ENCODE peak calls at places on chromosomes 13 and 19, in seven cellular contexts. D is naive thymus-derived CD4-positive, alpha-beta T cell; L is ovary; K is heart right ventricle; W is left lung; F is breast epithelium; E is IMR-90. X is an unnamed sample. For H3K4me1 and H3K27me3, the result is how much of the 10 kb centered on the place peaks cover.

GRCh38 chr19:34732548-34733255 is 1.3 kb upstream of the ZNF181 start:
- DNase-seq in L (peak), K (no peak), F (no peak), D (no peak), W (no peak), E (no peak), X (no peak)

GRCh38 chr19:7417671-7418324 is 69.1 kb downstream of the ARHGEF18 start:
- DNase-seq in F (no peak), K (no peak), L (no peak), W (no peak), E (peak), D (no peak), X (no peak)

GRCh38 chr19:3606174-3606689 is 443 bp downstream of the TBXA2R start:
- DNase-seq in K (no peak), W (peak), L (no peak), D (no peak), E (no peak), F (peak), X (no peak)

GRCh38 chr13:30731658-30732390 is 3.5 kb upstream of the ALOX5AP start:
- DNase-seq in K (no peak), W (no peak), E (no peak), L (peak), D (no peak), F (no peak), X (no peak)

GRCh38 chr19:49188626-49189200 is 31.1 kb downstream of the TRPM4 start:
- DNase-seq in D (no peak), W (no peak), F (no peak), L (no peak), K (no peak), E (no peak), X (no peak)

GRCh38 chr13:41697578-41697977 is 240.2 kb downstream of the RGCC start:
- DNase-seq in F (no peak), W (peak), K (no peak), D (no peak), L (no peak), E (no peak), X (no peak)

GRCh38 chr19:28425431-28425931 is 787.5 kb downstream of the UQCRFS1 start:
- DNase-seq in W (no peak), F (no peak), K (no peak), D (no peak), L (no peak), E (no peak), X (no peak)

GRCh38 chr13:41488124-41488523 is 30.8 kb downstream of the RGCC start:
- DNase-seq in L (no peak), E (no peak), K (no peak), D (no peak), W (no peak), F (no peak), X (no peak)

GRCh38 chr19:916645-917322 is 349 bp upstream of the KISS1R start:
- DNase-seq in L (peak), D (no peak), E (no peak), F (no peak), K (no peak), W (no peak), X (no peak)

GRCh38 chr13:47334173-47334572 is 437.3 kb upstream of the HTR2A start:
- DNase-seq in E (peak), D (no peak), F (no peak), K (no peak), L (no peak), W (no peak), X (no peak)

GRCh38 chr19:13329766-13330165 is 176.5 kb downstream of the CACNA1A start:
- DNase-seq in L (no peak), F (no peak), E (peak), K (no peak), D (no peak), W (no peak), X (no peak)

GRCh38 chr13:110028311-110028710 is 241.9 kb upstream of the IRS2 start:
- DNase-seq in L (no peak), D (no peak), W (no peak), E (no peak), F (no peak), K (no peak), X (no peak)

GRCh38 chr13:54945978-54946377 is 1917.4 kb downstream of the OLFM4 start:
- DNase-seq in D (no peak), L (no peak), K (no peak), E (no peak), W (no peak), F (no peak), X (no peak)

GRCh38 chr19:18292810-18293641 is 11.6 kb upstream of the JUND start:
- DNase-seq in K (peak), F (peak), E (peak), D (no peak), W (peak), L (peak), X (peak)

GRCh38 chr13:29892149-29892548 is 41.7 kb upstream of the UBL3 start:
- DNase-seq in K (no peak), F (no peak), E (no peak), W (no peak), D (no peak), L (no peak), X (no peak)

GRCh38 chr13:46171223-46171622 is 10.8 kb downstream of the LCP1 start:
- DNase-seq in L (no peak), K (no peak), F (no peak), E (no peak), W (no peak), D (no peak), X (no peak)

GRCh38 chr13:54261856-54262255 is 1233.2 kb downstream of the OLFM4 start:
- DNase-seq in D (no peak), W (no peak), E (no peak), K (no peak), L (no peak), F (no peak), X (no peak)

GRCh38 chr19:35665157-35665556 is 1.2 kb upstream of the UPK1A start:
- DNase-seq in W (peak), E (no peak), L (no peak), F (no peak), D (no peak), K (no peak), X (no peak)

GRCh38 chr13:51330741-51331140 is 8.8 kb upstream of the SERPINE3 start:
- DNase-seq in D (no peak), K (no peak), F (no peak), W (no peak), E (no peak), L (no peak), X (no peak)

GRCh38 chr19:50435627-50436026 is 2.9 kb downstream of the MYBPC2 start:
- DNase-seq in E (no peak), L (no peak), W (peak), F (no peak), K (no peak), D (no peak), X (no peak)

GRCh38 chr13:105655046-105655445 is 880.4 kb downstream of the EFNB2 start:
- DNase-seq in F (no peak), L (no peak), K (no peak), W (no peak), E (peak), D (no peak), X (no peak)

GRCh38 chr19:50293263-50294004 is 35.7 kb downstream of the KCNC3 start:
- DNase-seq in F (no peak), K (no peak), W (no peak), E (no peak), L (no peak), D (no peak), X (no peak)

DNA sequence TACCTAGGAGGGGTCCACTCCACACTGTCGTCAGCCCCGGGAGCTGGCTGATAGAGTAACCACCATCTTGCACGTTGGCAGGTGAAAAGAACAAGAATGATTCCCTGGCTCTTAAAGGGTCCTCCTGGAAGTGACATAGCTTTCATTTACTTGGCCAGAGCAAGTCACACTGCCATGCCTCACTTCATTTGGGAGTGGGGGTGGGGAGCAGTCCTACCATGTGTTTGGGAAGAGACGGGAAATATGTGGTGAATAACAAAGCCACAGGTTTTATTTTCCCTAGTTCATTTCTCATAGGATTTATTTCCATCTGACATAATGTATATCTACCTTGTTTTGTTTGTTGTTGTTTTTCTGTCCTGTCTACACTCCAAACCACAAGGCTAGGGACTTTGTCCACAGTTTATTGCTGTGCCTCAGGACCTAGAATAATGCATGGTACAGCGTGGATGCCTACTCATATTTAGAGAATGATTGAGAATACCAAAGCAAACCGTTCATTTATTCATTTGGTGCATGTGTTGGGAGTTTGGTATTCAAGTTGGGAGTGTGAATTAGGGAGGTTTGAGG is 26.8 kb downstream of the UBAC2 start:
- DNase-seq in L (no peak), F (no peak), E (no peak), W (no peak), K (no peak), D (no peak), X (no peak)
- H3K4me1 ChIP-seq in L (under half), F (under half), E (under half), W (half or more), K (under half), D (half or more), X (half or more)

DNA sequence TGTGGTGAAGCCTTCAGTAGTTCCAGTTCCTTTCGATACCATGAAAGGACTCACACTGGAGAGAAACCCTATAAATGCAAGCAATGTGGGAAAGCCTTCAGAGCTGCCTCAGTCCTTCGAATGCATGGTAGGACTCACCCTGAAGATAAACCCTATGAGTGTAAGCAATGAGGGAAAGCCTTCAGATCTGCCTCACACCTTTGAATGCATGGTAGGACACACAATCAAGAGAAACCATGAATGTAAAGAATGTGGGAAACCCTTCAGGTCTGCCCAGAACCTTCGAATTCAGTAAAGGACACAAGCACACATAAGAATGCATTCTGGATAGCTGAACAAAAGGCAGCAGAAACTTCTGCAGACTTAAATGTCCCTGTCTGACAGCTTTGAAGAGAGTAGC is 18.3 kb downstream of the ZNF69 start:
- DNase-seq in K (no peak), E (no peak), F (no peak), W (no peak), D (no peak), L (no peak), X (no peak)
- H3K4me3 ChIP-seq in K (no peak), E (no peak), F (no peak), W (no peak), D (peak), L (no peak), X (peak)

GRCh38 chr13:111327701-111328100 is 7.3 kb downstream of the TEX29 start:
- DNase-seq in E (no peak), W (peak), F (no peak), L (no peak), D (no peak), K (no peak), X (no peak)
- H3K27me3 ChIP-seq in E (under half), W (under half), F (under half), L (under half), D (under half), K (under half), X (under half)

GRCh38 chr19:38676878-38677646 is 29.6 kb downstream of the ACTN4 start:
- DNase-seq in F (no peak), E (no peak), L (no peak), D (no peak), W (no peak), K (no peak), X (no peak)

GRCh38 chr19:38678891-38679494 is 31.5 kb downstream of the ACTN4 start:
- DNase-seq in K (no peak), L (no peak), E (no peak), W (no peak), D (no peak), F (no peak), X (no peak)

GRCh38 chr19:38676023-38676877 is 28.8 kb downstream of the ACTN4 start:
- DNase-seq in F (no peak), K (peak), L (peak), E (peak), D (no peak), W (no peak), X (no peak)

GRCh38 chr19:38679839-38680238 is 32.4 kb downstream of the ACTN4 start:
- DNase-seq in L (no peak), D (no peak), F (no peak), W (no peak), K (no peak), E (peak), X (no peak)

DNA sequence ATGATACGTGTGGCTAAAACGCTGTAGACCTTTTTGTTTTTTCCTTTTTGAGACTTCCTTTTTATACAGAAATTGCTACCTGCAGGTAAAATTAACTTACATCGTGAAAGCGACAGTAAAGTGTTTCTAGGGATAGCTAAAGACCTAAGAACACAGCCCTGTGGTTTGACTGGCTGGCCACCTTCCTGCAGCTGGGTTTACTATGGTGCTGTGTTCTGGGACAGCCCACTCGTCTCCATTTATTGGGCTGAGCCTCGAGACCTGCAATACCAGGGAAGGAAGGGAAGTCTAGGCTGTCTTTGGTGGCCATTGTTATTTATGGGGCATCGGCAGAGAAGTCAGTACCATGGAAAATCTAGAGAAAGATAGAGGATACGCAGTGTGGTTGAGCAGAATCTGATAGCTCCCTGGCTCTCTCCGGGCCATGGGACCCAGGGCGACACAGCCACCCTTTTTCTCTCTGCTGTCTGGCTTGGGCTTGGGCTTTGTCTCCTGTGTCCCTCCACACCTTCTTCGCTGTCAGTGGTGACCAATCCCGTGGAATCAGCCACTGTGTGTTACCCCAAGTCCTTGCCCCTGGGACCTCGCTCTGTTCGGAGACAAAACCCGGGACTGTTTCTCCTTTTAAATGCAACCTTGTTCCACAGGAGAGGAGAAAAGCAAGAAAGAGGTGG is 30.9 kb downstream of the ACTN4 start:
- DNase-seq in E (no peak), F (no peak), W (no peak), L (no peak), K (no peak), D (no peak), X (no peak)
- H3K4me1 ChIP-seq in E (half or more), F (under half), W (half or more), L (under half), K (half or more), D (half or more), X (half or more)

DNA sequence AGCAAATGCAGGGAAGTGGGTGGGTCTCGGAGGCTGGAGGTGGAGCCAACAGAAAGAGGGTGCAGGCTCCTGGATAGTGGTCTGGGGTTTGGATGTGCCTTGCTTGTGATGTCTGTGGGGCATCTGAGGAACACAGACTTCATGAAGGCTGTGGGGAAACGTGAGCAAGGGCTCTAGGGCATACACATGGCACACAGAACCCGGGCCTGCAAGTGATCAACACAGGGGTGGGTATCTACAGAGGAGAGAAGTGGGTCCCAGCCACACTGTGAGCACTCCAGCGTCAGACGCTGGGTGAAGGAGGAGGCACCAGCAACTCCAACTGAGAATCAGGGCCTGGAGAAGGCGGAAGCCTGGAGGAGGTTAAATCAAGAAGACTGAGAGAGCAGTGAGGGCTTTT is 5.4 kb upstream of the UBE2M start:
- DNase-seq in D (no peak), F (peak), L (peak), E (no peak), K (no peak), W (no peak), X (peak)
- H3K4me3 ChIP-seq in D (no peak), F (no peak), L (no peak), E (no peak), K (no peak), W (no peak), X (no peak)

DNA sequence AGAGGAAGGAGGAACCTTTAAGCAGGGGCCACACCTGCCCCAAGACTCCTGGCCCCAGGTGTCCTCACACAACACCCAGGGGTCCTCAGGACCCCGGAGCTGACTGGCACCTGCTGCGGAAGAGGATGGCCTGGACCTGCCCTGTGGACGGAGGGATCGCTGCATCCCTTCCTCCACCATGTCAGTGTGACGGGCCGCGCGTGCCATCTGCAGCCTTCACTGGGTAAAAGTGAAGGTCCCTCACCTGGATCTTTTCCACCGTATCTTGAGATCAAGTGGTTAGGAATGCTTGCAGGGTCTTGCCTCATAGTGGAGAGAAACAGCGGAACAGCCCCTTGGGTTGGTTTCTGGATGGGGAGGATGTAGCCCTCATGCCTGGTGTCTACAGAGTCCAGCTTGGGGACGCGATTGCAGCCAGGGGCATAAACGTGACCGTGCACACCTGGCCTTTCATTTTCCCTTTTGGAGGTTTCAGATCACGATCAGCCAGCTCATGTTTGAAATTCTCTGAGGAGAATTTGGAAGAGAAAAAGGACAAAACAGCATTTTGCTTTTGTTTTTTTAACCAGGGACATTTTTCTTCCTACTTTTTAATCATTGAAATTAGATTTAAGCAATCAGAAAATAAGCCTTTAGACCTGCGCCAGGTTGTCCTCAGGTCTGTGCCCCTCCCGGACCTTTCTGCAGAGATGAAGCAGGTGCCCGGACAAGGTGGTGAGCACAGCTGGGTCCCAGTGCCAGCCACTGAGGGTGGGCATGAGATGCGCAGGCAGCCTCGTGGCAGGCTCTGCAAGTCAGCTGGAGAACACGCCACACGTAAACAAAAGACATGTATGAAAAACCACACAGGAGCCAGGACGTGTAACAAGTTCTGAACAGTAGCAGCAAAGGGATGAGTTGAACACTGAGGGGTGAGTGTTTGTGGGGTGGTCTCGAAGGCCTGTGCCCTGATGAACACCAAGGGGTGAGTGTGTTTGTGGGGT is 69.1 kb upstream of the MCF2L start:
- DNase-seq in D (no peak), F (peak), L (peak), E (no peak), K (no peak), W (peak), X (peak)
- H3K27me3 ChIP-seq in D (under half), F (under half), L (under half), E (half or more), K (under half), W (under half), X (under half)

DNA sequence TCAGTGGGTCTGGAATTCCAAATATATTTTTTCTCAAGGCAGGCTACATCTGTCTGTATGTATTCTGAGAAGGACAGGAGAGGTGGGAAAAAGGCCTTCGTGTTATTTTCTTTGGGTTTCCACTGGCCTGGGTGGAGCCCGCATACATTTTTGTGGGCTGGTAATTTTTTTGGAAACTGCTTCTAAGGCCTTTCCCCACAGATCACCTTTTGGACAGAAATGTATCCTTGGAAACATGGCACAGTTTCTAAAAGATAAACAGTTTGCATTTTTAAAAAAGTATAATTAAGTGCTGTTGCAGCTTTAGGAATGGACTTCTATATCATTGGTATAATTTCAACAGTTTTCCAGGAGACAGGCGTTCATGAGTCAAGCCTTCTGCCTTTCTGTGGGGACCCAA is 9.0 kb downstream of the RFX2 start:
- DNase-seq in L (no peak), E (no peak), D (no peak), W (no peak), K (no peak), F (no peak), X (no peak)
- H3K4me1 ChIP-seq in L (under half), E (under half), D (under half), W (half or more), K (under half), F (under half), X (under half)